ENCODE peak calls at places on chromosomes 1 and 21, in four cellular contexts. Y is body of pancreas, W is Peyer's patch, C is uterus. A is an unnamed sample.

GRCh38 chr21:33278736-33279135 is 12.6 kb downstream of the IL10RB start:
- DNase-seq in Y (no peak), W (no peak), C (no peak), A (no peak)

GRCh38 chr1:214071469-214071868 is 83.7 kb downstream of the PROX1 start:
- DNase-seq in Y (no peak), W (no peak), C (no peak), A (no peak)

GRCh38 chr21:43928230-43928607 is 63.2 kb downstream of the AGPAT3 start:
- DNase-seq in Y (no peak), W (no peak), C (no peak), A (no peak)

GRCh38 chr1:204308023-204308628 is 51.6 kb downstream of the PLEKHA6 start:
- DNase-seq in Y (no peak), W (no peak), C (no peak), A (no peak)

GRCh38 chr1:211469938-211470529 is 21.9 kb downstream of the RD3 start:
- DNase-seq in Y (peak; percentile 98), W (peak; percentile 90), C (peak; percentile 77), A (peak; percentile 72)

GRCh38 chr1:100882622-100883186 is 11.9 kb downstream of the EXTL2 start:
- DNase-seq in Y (no peak), W (no peak), C (no peak), A (peak; percentile 23)

GRCh38 chr1:64004451-64004850 is 199.0 kb upstream of the UBE2U start:
- DNase-seq in Y (peak; percentile 9), W (no peak), C (no peak), A (no peak)

GRCh38 chr1:177770096-177770495 is 199.8 kb downstream of the SEC16B start:
- DNase-seq in Y (no peak), W (no peak), C (no peak), A (no peak)

GRCh38 chr21:42725416-42725930 is 72.1 kb downstream of the PDE9A start:
- DNase-seq in Y (no peak), W (no peak), C (no peak), A (no peak)

GRCh38 chr1:92125204-92125603 is 45.1 kb downstream of the BTBD8 start:
- DNase-seq in Y (no peak), W (no peak), C (no peak), A (no peak)

GRCh38 chr1:8562881-8563865 is 245.3 kb downstream of the SLC45A1 start:
- DNase-seq in Y (no peak), W (no peak), C (no peak), A (peak; percentile 32)

GRCh38 chr1:33433509-33434362 is 2.8 kb upstream of the PHC2 start:
- DNase-seq in Y (peak; percentile 24), W (peak; percentile 64), C (peak; percentile 97), A (no peak)

GRCh38 chr1:202638019-202638887 is 72.0 kb downstream of the SYT2 start:
- DNase-seq in Y (no peak), W (no peak), C (no peak), A (no peak)

GRCh38 chr21:41363370-41364270 is 1.8 kb downstream of the MX2 start:
- DNase-seq in Y (no peak), W (no peak), C (no peak), A (no peak)
- TF ChIP-seq POLR2A in Y (no peak), W (no peak), C (no peak), A (no peak)

GRCh38 chr1:160753629-160754028 is 14.6 kb downstream of the SLAMF7 start:
- DNase-seq in Y (no peak), W (no peak), C (no peak), A (no peak)

GRCh38 chr1:160756617-160757206 is 17.7 kb downstream of the SLAMF7 start:
- DNase-seq in Y (no peak), W (no peak), C (no peak), A (no peak)

GRCh38 chr1:160758525-160758924 is 19.5 kb downstream of the SLAMF7 start:
- DNase-seq in Y (no peak), W (no peak), C (no peak), A (no peak)

GRCh38 chr1:160752926-160753325 is 13.9 kb downstream of the SLAMF7 start:
- DNase-seq in Y (no peak), W (no peak), C (no peak), A (no peak)

GRCh38 chr1:160755864-160756616 is 17.0 kb downstream of the SLAMF7 start:
- DNase-seq in Y (no peak), W (no peak), C (no peak), A (no peak)
- TF ChIP-seq POLR2A in Y (no peak), W (no peak), C (no peak), A (no peak)

DNA sequence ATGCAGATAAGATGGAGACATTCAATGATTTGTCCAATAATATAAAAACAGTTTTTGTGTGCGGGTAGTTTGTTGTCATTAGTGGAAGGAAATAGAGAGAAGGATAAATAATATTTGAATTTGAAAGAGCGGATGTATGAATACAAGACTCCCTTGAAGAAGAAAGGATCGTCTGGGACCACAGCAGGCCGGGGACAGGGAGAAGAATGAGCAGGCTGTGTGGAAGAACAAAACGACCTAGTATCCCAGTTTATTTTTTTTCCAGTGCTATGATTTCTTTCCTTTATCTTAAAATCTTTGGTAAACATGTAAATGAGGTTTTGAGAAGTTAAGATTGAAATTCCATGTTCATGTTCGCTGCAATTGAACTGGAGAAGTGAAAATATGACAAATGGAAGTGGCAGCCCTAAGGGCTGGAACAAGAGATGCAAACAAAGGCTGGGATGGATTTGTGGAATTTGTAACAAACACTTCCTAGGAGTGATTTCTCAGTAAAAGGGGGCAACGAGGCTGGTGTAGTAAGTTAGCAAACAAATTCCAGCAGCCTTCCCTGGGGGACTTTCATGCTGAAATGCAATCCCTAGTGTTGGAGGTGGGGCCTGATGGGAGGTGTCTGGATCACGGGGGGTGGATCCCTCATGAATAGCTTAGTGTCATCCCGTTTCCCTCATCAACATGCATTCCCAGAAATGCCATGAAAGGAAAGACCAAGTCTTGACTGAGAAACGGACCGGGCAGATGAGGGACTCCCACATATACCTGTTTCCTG is 10.2 kb upstream of the IFI16 start:
- DNase-seq in Y (peak; percentile 41), W (peak; percentile 79), C (peak; percentile 96), A (no peak)
- TF ChIP-seq POLR2A in Y (peak; percentile 55), W (peak; percentile 50), C (peak; percentile 62), A (no peak)

GRCh38 chr1:28518745-28519341 is 13.0 kb downstream of the RCC1 start:
- DNase-seq in Y (no peak), W (no peak), C (no peak), A (peak; percentile 85)
- TF ChIP-seq POLR2A in Y (no peak), W (no peak), C (no peak), A (no peak)

DNA sequence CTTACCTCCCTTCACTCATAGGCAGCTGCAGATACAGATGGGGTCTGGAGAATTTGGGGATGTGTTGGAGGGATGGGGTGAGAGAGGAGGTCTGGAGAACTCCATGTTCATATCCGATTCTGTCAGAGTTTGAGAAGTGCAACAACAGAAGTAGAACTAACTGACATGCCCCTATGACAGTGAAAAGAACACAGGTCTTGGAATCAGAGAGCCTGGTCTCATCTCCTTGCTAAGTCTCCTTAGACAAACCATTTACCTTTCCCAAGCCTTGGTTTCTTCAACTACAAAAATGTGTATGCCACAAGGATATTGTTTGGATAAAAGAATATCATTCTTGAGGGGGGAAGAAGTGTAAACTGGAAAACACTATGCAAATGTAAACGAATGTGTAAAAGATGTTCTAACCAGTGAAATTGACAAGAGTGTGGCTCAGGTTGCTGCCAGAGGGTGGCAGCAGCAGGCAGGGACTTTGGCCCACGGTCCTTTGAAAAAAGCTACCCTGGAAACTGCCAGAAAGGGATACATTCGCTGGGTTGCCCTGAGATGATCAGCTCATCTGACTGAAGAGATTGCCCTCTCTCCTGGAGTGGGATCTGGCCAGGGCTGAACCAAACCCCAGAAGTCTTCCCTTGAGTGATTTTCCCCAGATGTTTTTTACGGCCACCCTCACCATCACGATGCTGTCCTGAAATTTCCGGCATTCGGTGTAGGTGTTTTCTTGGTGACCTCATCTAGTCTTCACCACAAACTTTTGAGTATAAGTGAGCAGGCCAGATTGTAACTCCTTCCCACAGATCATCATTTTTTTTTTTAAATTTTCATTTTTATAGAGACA is 17.0 kb upstream of the CD2 start:
- DNase-seq in Y (peak; percentile 68), W (peak; percentile 86), C (peak; percentile 38), A (peak; percentile 61)
- TF ChIP-seq POLR2A in Y (no peak), W (no peak), C (no peak), A (no peak)

DNA sequence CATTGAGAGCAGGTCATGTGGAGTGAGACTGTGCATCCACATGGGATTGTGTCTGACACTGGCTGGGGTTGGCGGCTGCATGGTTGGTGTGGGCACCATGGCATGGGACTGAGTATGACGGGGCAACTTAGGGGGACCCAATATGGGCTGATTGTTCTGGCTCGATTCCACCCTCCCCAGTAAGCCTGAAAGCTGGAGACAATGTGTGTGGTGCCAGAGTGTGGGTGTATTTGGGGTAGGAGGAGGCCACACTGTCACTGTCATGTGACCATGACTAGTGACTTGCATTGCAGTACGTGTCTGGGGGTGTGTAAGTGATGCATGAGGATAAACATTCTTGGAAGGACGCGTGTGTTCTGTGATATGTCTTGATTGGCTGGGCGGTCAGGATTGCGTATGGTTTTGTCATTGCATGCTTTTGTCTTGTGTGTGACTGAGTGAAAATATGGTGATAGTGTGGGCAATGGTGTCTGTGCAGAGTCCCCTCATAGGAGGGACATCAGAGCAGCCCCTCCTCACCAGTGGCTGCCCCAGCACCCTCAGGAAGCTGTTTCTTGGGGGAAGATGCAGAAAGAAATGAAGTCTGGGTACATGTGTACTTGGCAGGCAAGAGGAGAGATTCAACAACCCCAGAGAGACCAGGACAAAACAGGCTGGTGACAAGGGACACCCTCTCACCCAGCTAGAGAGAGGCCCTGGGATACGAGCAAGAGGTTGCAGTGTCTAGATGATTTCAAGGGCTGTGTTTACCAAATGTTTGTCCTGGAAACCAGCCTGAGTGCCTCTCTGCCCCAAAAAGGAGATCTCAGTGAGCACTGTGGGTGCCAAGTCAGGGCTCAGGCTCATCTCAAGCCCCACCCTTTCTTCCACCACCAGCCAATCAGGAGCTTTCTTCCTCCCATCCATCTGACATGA is 36.3 kb downstream of the SDC3 start:
- DNase-seq in Y (no peak), W (no peak), C (no peak), A (peak; percentile 94)
- TF ChIP-seq POLR2A in Y (no peak), W (no peak), C (no peak), A (peak; percentile 38)